ENCODE peak calls at places on chromosomes 3 and 15, in five cellular contexts. A, C, D, Z and G are unnamed samples.

GRCh38 chr3:65854606-65855304 is 184.0 kb downstream of the MAGI1 start:
- DNase-seq in A (no peak), C (no peak), D (peak; percentile 43), Z (no peak), G (no peak)

GRCh38 chr3:72036899-72037298 is 252.0 kb upstream of the PROK2 start:
- DNase-seq in A (no peak), C (no peak), D (peak; percentile 87), Z (peak; percentile 88), G (peak; percentile 56)

GRCh38 chr15:58340176-58340575 is 91.6 kb upstream of the LIPC start:
- DNase-seq in A (no peak), C (no peak), D (peak; percentile 72), Z (no peak), G (peak; percentile 14)

GRCh38 chr15:56775632-56776031 is 42.3 kb upstream of the ZNF280D start:
- DNase-seq in A (no peak), C (no peak), D (no peak), Z (no peak), G (no peak)

GRCh38 chr3:152574461-152575079 is 260.4 kb upstream of the P2RY1 start:
- DNase-seq in A (no peak), C (peak; percentile 48), D (peak; percentile 75), Z (peak; percentile 86), G (peak; percentile 86)

GRCh38 chr3:105827959-105828358 is 40.9 kb downstream of the CBLB start:
- DNase-seq in A (no peak), C (no peak), D (peak; percentile 97), Z (peak; percentile 84), G (peak; percentile 90)

GRCh38 chr3:124032351-124032880 is 40.5 kb upstream of the ROPN1 start:
- DNase-seq in A (no peak), C (peak; percentile 48), D (peak; percentile 38), Z (peak; percentile 52), G (peak; percentile 40)

GRCh38 chr3:170027691-170028102 is 10.1 kb upstream of the GPR160 start:
- DNase-seq in A (no peak), C (no peak), D (no peak), Z (no peak), G (no peak)

GRCh38 chr3:29977360-29977759 is 629.0 kb upstream of the TGFBR2 start:
- DNase-seq in A (no peak), C (no peak), D (peak; percentile 21), Z (no peak), G (peak; percentile 39)

GRCh38 chr3:117404756-117405155 is 695.2 kb downstream of the TUSC7 start:
- DNase-seq in A (no peak), C (no peak), D (no peak), Z (no peak), G (no peak)

GRCh38 chr3:175065492-175065891 is 206.4 kb downstream of the NAALADL2 start:
- DNase-seq in A (no peak), C (no peak), D (no peak), Z (no peak), G (no peak)

GRCh38 chr15:64645995-64646394 is 129.4 kb downstream of the RBPMS2 start:
- DNase-seq in A (no peak), C (no peak), D (no peak), Z (no peak), G (no peak)

GRCh38 chr3:72177075-72178050 is 392.4 kb upstream of the PROK2 start:
- DNase-seq in A (peak; percentile 64), C (peak; percentile 35), D (peak; percentile 86), Z (peak; percentile 76), G (peak; percentile 79)

DNA sequence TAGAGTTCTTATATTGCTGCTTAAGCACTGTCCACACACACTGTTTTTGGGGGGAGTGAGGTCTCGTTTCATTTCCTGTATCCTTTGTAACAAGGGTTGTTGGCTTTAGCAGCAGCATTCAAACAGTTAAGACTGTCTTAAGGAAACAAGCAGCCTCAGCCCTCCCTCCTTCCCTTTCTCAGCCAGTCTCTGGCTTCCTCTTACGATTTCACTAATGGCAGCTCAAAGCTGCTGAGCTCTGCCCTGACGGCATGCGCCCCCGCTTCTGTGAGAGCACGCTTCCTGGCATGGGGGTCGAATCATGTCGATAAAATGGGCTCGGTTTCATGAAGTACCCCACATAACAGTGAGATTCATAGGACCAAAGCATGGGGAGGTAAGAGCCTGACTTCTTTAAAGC is 105.0 kb downstream of the KLHL25 start:
- DNase-seq in A (peak; percentile 86), C (no peak), D (peak; percentile 72), Z (peak; percentile 84), G (peak; percentile 84)
- H3K4me3 ChIP-seq in A (peak overlapping the region; percentile 65), C (peak overlapping the region; percentile 19), D (peak overlapping the region; percentile 8), Z (peak overlapping the region; percentile 36), G (peak overlapping the region; percentile 47)

GRCh38 chr3:188264231-188265213 is 110.6 kb downstream of the LPP start:
- DNase-seq in A (no peak), C (no peak), D (peak; percentile 85), Z (peak; percentile 56), G (no peak)
- H3K4me3 ChIP-seq in A (no peak overlapping the region), C (no peak overlapping the region), D (no peak overlapping the region), Z (no peak overlapping the region), G (no peak overlapping the region)

DNA sequence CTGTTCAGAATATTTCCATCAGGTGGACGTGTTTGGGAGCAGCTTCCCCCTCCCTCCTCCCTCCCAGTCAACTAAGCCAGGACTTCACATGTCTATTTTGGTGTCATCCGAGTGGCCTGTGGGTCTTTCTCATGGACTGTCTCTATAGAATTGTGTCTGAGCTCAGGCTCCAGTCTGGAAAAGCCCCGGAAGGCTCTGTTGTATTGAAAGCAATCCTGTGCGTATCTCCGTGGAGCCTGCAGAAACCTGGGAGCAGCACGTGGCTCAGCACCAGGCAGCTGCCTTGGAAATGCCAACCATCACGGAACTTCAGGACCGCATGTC is 25.2 kb downstream of the COLQ start:
- DNase-seq in A (no peak), C (no peak), D (no peak), Z (no peak), G (no peak)
- H3K4me3 ChIP-seq in A (no peak overlapping the region), C (no peak overlapping the region), D (no peak overlapping the region), Z (no peak overlapping the region), G (no peak overlapping the region)

GRCh38 chr3:141469712-141470111 is 17.1 kb upstream of the RASA2 start:
- DNase-seq in A (no peak), C (no peak), D (no peak), Z (no peak), G (no peak)

GRCh38 chr3:141465221-141465620 is 21.6 kb upstream of the RASA2 start:
- DNase-seq in A (no peak), C (no peak), D (peak; percentile 52), Z (peak; percentile 48), G (no peak)

GRCh38 chr3:141466633-141467169 is 20.1 kb upstream of the RASA2 start:
- DNase-seq in A (no peak), C (no peak), D (no peak), Z (no peak), G (no peak)

GRCh38 chr3:141476033-141476432 is 10.8 kb upstream of the RASA2 start:
- DNase-seq in A (no peak), C (no peak), D (no peak), Z (no peak), G (no peak)

DNA sequence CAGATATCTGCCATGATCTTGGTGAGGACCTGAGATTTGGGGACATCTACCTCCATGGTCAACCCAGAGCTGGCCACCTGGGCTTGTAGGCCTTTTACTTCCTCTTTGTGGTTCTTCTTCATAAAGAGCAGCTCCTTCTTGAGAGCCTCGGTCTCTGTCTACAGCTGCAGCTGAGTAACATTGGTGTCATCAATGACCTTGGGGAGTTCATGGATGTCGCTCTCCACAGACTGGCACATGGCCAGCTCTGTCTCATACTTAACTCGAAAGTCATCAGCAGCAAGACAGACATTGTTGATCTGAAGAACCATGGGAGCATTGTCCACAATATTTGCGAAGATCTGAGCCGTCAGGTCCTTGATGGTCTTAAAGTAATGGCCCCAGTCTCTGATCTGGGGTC is 15.7 kb upstream of the RASA2 start:
- DNase-seq in A (no peak), C (no peak), D (peak; percentile 69), Z (no peak), G (no peak)
- H3K4me3 ChIP-seq in A (no peak overlapping the region), C (no peak overlapping the region), D (no peak overlapping the region), Z (no peak overlapping the region), G (no peak overlapping the region)

DNA sequence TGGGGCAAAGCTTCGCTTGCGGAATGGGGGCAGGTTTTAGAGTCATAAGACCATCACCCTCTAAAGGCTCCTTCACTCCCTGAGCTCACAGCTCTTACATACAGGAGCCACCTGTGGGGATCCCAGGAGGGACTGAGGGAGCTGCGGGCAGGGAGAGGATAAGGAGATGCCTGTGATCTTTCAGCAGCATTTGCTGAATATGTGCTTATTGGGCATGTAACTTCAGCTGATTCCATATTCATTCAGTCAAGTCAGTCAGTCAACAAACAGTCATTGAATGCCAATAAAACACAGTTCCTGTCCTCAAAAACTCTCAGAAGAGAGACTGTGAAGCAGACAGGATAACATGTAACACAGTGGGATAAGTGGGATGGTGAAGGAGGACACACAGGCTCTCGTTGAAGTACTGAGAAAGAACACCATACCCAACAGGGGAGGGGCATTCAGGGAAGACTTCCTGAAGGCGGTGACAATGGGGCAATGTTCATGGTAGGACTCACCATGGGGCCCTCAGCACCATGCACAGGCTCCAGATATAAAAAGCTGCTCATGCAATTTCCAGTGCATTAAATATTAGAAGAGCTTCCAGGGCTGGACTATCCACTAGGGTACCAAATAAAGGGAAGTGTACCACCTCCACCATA is 240.9 kb downstream of the UACA start:
- DNase-seq in A (no peak), C (no peak), D (no peak), Z (no peak), G (no peak)
- H3K4me3 ChIP-seq in A (no peak overlapping the region), C (no peak overlapping the region), D (no peak overlapping the region), Z (no peak overlapping the region), G (no peak overlapping the region)

GRCh38 chr3:89586256-89586655 is 478.8 kb downstream of the EPHA3 start:
- DNase-seq in A (no peak), C (no peak), D (no peak), Z (no peak), G (no peak)
- H3K4me3 ChIP-seq in A (no peak overlapping the region), C (no peak overlapping the region), D (no peak overlapping the region), Z (no peak overlapping the region), G (no peak overlapping the region)

GRCh38 chr15:52677593-52677992 is 1.6 kb downstream of the ATOSA start:
- DNase-seq in A (no peak), C (no peak), D (no peak), Z (no peak), G (no peak)
- H3K4me3 ChIP-seq in A (peak overlapping the region; percentile 99), C (peak overlapping the region; percentile 84), D (peak overlapping the region; percentile 83), Z (peak overlapping the region; percentile 94), G (peak overlapping the region; percentile 80)

DNA sequence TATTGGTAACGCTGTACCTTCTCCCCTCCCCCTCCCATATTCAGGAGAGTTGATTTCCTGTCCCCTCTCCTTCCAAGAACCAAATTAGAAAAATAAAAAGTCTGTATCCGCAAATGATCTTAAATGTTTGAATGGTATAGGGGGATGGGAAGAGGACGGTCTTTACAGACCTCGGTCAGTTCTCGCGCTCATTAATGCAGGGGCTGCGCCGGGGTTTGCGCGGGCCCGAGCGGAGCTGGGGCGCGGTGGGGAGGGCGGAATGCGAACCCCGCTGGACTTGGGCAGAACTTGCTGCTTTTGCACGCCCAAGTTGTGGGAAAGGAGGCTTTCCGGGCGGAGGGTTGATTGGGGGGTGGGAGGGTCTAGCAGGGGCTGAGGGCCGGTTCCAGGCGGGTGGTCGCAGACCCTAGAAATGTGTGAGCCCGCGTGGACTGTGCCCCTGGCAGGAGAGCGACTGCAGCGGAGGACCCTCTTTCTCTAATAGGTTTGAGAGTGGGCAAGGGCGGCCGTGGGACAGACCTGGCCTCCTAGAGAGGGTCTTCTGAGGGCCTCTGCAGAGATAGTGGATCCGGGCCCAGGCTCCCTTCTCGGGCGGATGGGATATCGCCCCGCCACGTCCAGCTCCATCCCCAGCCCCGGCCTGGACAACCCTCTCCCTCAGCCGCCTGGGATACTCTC is 11.1 kb downstream of the NR2F2 start:
- DNase-seq in A (no peak), C (no peak), D (peak; percentile 48), Z (peak; percentile 48), G (peak; percentile 50)
- H3K4me3 ChIP-seq in A (no peak overlapping the region), C (peak overlapping the region; percentile 77), D (peak overlapping the region; percentile 95), Z (peak overlapping the region; percentile 83), G (peak overlapping the region; percentile 68)

GRCh38 chr3:8627541-8627940 is 17.1 kb downstream of the SSUH2 start:
- DNase-seq in A (no peak), C (no peak), D (no peak), Z (no peak), G (no peak)
- H3K4me3 ChIP-seq in A (no peak overlapping the region), C (no peak overlapping the region), D (no peak overlapping the region), Z (no peak overlapping the region), G (no peak overlapping the region)